ENCODE peak calls at places on chromosomes 5 and 9, in nine cellular contexts. C is AG04450; L is HepG2; A is OCI-M1; M is Ammon's horn; D is mucosa of descending colon; X is renal cortical epithelial cell; Z is stimulated activated CD4-positive, alpha-beta T cell treated with anti-CD3 and anti-CD28 coated beads, Interleukin-2, amount 100 ng/mL, for 24 hours; J is HTR-8/SVneo. N is an unnamed sample.

GRCh38 chr9:135766707-135767106 is 64.7 kb downstream of the KCNT1 start:
- DNase-seq in M (no peak), A (no peak), D (no peak), L (no peak), C (no peak), Z (no peak), X (no peak), J (no peak), N (no peak)

GRCh38 chr5:35188041-35188457 is 42.2 kb downstream of the PRLR start:
- DNase-seq in X (no peak), L (no peak), D (no peak), Z (no peak), J (no peak), C (no peak), M (no peak), A (no peak), N (no peak)

GRCh38 chr5:109645591-109646236 is 44.0 kb upstream of the MAN2A1 start:
- DNase-seq in J (no peak), M (peak; percentile 73), C (no peak), L (no peak), A (peak; percentile 17), Z (no peak), X (no peak), D (no peak), N (peak; percentile 13)

GRCh38 chr5:78920604-78921003 is 64.5 kb downstream of the ARSB start:
- DNase-seq in C (no peak), M (peak; percentile 50), A (peak; percentile 64), L (no peak), J (no peak), Z (no peak), X (peak; percentile 38), D (no peak), N (no peak)

GRCh38 chr9:135741276-135742219 is 39.6 kb downstream of the KCNT1 start:
- DNase-seq in M (no peak), X (no peak), A (no peak), D (no peak), Z (no peak), L (no peak), C (no peak), J (no peak), N (no peak)

GRCh38 chr9:107161338-107161737 is 121.7 kb upstream of the RAD23B start:
- DNase-seq in D (no peak), L (peak; percentile 6), J (no peak), A (no peak), M (no peak), X (no peak), Z (no peak), C (no peak), N (no peak)

GRCh38 chr5:175202461-175203065 is 241.4 kb downstream of the DRD1 start:
- DNase-seq in A (no peak), D (no peak), Z (no peak), M (no peak), L (no peak), J (peak; percentile 58), C (no peak), X (peak; percentile 71), N (no peak)

GRCh38 chr9:76576344-76576743 is 117.4 kb downstream of the GCNT1 start:
- DNase-seq in A (peak; percentile 84), J (peak; percentile 19), D (no peak), L (no peak), M (peak; percentile 53), C (no peak), Z (peak; percentile 38), X (peak; percentile 83), N (no peak)

GRCh38 chr9:133635506-133635902 is 659 bp upstream of the DBH start:
- DNase-seq in J (no peak), A (no peak), L (no peak), Z (no peak), M (no peak), D (no peak), X (no peak), C (no peak), N (no peak)

GRCh38 chr5:114387433-114387832 is 25.6 kb downstream of the KCNN2 start:
- DNase-seq in Z (no peak), J (no peak), X (no peak), A (no peak), L (no peak), C (no peak), D (no peak), M (peak; percentile 41), N (no peak)

GRCh38 chr5:74934949-74935751 is 69.0 kb upstream of the FAM169A start:
- DNase-seq in L (peak; percentile 46), A (peak; percentile 26), D (no peak), M (peak; percentile 10), C (no peak), X (peak; percentile 96), J (no peak), Z (peak; percentile 26), N (no peak)

GRCh38 chr5:170080786-170081445 is 24.8 kb upstream of the FOXI1 start:
- DNase-seq in L (no peak), Z (no peak), A (no peak), J (no peak), C (no peak), M (no peak), D (no peak), X (no peak), N (no peak)

GRCh38 chr5:115431116-115431515 is 113.5 kb downstream of the FEM1C start:
- DNase-seq in C (no peak), M (no peak), Z (no peak), D (no peak), A (no peak), J (no peak), L (no peak), X (peak; percentile 42), N (no peak)

GRCh38 chr5:38790891-38791290 is 54.9 kb upstream of the OSMR start:
- DNase-seq in L (no peak), A (no peak), X (peak; percentile 66), J (no peak), C (no peak), Z (no peak), D (no peak), M (no peak), N (no peak)

N was measured in SHP77.